ENCODE peak calls at places on chromosomes 16 and 17, in four cellular contexts. Y is AG04450, B is RWPE1, K is right lobe of liver. Q is an unnamed sample.
A peak's percentile ranks its signal among the peaks of the same experiment; 100 is the strongest.

GRCh38 chr16:10668322-10669045 is 26.2 kb downstream of the TEKT5 start:
- DNase-seq in Y (no peak), B (peak; percentile 31), K (no peak), Q (no peak)

GRCh38 chr16:1082266-1082951 is 9.9 kb downstream of the SSTR5 start:
- DNase-seq in Y (no peak), B (peak; percentile 82), K (no peak), Q (no peak)

GRCh38 chr16:10485698-10486382 is 94.6 kb downstream of the EMP2 start:
- DNase-seq in Y (no peak), B (no peak), K (no peak), Q (no peak)

GRCh38 chr17:57899822-57900221 is 50.0 kb upstream of the MRPS23 start:
- DNase-seq in Y (no peak), B (no peak), K (no peak), Q (no peak)

GRCh38 chr16:81349608-81350305 is 35.0 kb downstream of the GAN start:
- DNase-seq in Y (no peak), B (no peak), K (no peak), Q (no peak)

GRCh38 chr17:8621585-8621984 is 8.9 kb downstream of the MYH10 start:
- DNase-seq in Y (no peak), B (no peak), K (no peak), Q (no peak)

GRCh38 chr16:13305019-13305755 is 403.8 kb downstream of the SHISA9 start:
- DNase-seq in Y (no peak), B (no peak), K (no peak), Q (no peak)

GRCh38 chr17:78745407-78746088 is 36.5 kb downstream of the CYTH1 start:
- DNase-seq in Y (no peak), B (no peak), K (no peak), Q (no peak)

GRCh38 chr17:37742114-37742761 is 2.6 kb downstream of the HNF1B start:
- DNase-seq in Y (no peak), B (peak; percentile 23), K (peak; percentile 62), Q (no peak)

GRCh38 chr17:44159519-44160210 is 10.8 kb upstream of the ASB16 start:
- DNase-seq in Y (no peak), B (no peak), K (no peak), Q (no peak)

GRCh38 chr17:63631626-63632025 is 9.4 kb downstream of the MAP3K3 start:
- DNase-seq in Y (no peak), B (no peak), K (no peak), Q (no peak)

GRCh38 chr16:71870818-71871217 is 13.2 kb downstream of the ZNF821 start:
- DNase-seq in Y (no peak), B (no peak), K (no peak), Q (no peak)

GRCh38 chr17:32007463-32008298 is 498 bp downstream of the LRRC37B start:
- DNase-seq in Y (no peak), B (peak; percentile 37), K (peak; percentile 58), Q (no peak)

GRCh38 chr17:39027037-39027436 is 59.8 kb upstream of the FBXO47 start:
- DNase-seq in Y (no peak), B (peak; percentile 31), K (peak; percentile 83), Q (no peak)

GRCh38 chr17:38591759-38592241 is 14.0 kb downstream of the SRCIN1 start:
- DNase-seq in Y (no peak), B (no peak), K (no peak), Q (peak; percentile 34)

GRCh38 chr17:56373981-56374380 is 219.5 kb upstream of the NOG start:
- DNase-seq in Y (no peak), B (no peak), K (no peak), Q (no peak)

GRCh38 chr17:4026255-4026654 is 62.0 kb upstream of the ATP2A3 start:
- DNase-seq in Y (no peak), B (no peak), K (no peak), Q (no peak)

GRCh38 chr16:351804-352520 is 561 bp downstream of the AXIN1 start:
- DNase-seq in Y (no peak), B (no peak), K (peak; percentile 68), Q (no peak)

GRCh38 chr17:28912281-28912937 is 9.5 kb upstream of the DHRS13 start:
- DNase-seq in Y (no peak), B (no peak), K (no peak), Q (no peak)

GRCh38 chr17:39132192-39132600 is 19.2 kb downstream of the PLXDC1 start:
- DNase-seq in Y (peak; percentile 44), B (peak; percentile 28), K (no peak), Q (no peak)

GRCh38 chr16:72986011-72986410 is 61.9 kb downstream of the ZFHX3 start:
- DNase-seq in Y (no peak), B (no peak), K (no peak), Q (no peak)

GRCh38 chr17:37358098-37358829 is 17.5 kb upstream of the C17orf78 start:
- DNase-seq in Y (no peak), B (peak; percentile 62), K (peak; percentile 65), Q (no peak)

GRCh38 chr17:47197821-47198220 is 8.7 kb upstream of the CDC27 start:
- DNase-seq in Y (no peak), B (no peak), K (no peak), Q (no peak)

GRCh38 chr17:37299257-37299985 is 76.4 kb upstream of the C17orf78 start:
- DNase-seq in Y (no peak), B (no peak), K (no peak), Q (no peak)

DNA sequence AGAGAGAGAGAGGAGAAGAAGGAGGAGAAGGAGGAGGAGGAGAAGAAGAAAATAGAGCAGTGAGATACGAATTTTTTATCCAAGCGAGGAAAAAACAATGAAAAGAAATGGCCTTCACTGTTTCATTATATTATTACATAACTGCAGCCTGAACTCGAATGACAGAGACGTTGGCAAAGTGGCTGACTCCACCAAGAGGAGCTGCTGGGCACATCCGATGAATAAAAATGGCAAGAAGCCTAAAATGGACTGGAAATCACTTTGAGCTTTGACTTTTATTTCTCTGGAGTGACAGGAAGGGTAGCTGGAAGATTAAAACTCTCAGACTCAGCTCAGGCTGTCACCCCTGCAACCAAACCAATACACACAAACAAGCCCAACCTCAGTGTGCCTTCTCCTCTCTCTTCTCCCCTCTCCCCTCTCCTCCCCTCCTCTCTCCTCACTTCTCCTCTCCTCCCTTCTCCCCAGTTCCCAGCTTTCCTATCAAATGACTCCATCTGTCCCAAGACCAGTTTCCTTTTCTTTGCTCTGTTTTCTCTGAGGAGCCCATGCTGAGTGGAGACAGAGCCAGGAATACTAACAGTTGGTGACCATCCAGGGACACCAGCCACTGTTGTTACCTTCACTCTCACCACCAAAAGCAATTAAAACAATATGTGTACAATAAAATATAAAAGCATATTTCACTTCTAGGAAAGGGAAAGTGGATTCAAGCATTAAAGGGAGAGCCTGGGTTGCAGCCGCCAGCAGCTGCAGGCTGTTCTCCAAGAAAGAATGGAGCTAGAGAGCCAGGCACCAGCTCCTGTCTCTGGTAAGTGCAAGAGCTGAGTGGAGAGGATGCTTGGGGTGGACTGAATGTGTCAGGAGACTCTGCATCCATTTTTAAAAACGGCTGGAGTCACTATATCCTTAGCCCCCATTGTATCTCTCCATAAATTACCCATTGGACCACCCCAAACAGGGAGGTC is 51.2 kb downstream of the SOX9 start:
- DNase-seq in Y (no peak), B (no peak), K (no peak), Q (no peak)
- H3K27ac ChIP-seq in Y (no peak overlapping the region), B (no peak overlapping the region), K (no peak overlapping the region), Q (no peak overlapping the region)

GRCh38 chr17:75176625-75177024 is 6.1 kb downstream of the SUMO2 start:
- DNase-seq in Y (no peak), B (no peak), K (no peak), Q (no peak)

GRCh38 chr17:75178453-75178852 is 4.3 kb downstream of the SUMO2 start:
- DNase-seq in Y (no peak), B (no peak), K (peak; percentile 23), Q (no peak)

GRCh38 chr17:75174996-75175395 is 7.8 kb downstream of the SUMO2 start:
- DNase-seq in Y (no peak), B (no peak), K (peak; percentile 27), Q (no peak)

GRCh38 chr17:75168998-75169397 is 13.8 kb downstream of the SUMO2 start:
- DNase-seq in Y (no peak), B (no peak), K (peak; percentile 1), Q (no peak)

GRCh38 chr17:75173526-75173925 is 9.2 kb downstream of the SUMO2 start:
- DNase-seq in Y (no peak), B (no peak), K (peak; percentile 24), Q (no peak)
- H3K27ac ChIP-seq in Y (no peak overlapping the region), B (peak overlapping the region; percentile 47), K (no peak overlapping the region), Q (peak overlapping the region; percentile 2)

DNA sequence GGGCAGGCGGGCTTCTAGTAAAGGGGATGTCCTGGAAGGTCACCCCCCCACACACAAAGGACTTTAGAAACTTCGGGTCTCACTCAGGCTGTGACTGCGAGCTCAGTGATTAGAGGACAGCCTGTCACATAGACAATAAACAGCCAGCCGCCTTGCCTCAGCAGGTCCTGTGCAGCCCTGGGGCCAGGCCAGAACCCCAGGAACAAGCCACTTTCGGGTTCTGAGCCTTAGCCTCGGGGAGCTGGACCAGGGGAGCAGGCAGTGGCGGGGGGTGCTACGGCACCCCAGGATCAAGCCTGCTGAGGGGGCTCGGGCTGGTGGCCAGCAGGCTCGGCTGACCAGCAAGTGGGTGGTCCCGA is 1.1 kb downstream of the GAS7 start:
- DNase-seq in Y (no peak), B (no peak), K (no peak), Q (no peak)
- H3K27ac ChIP-seq in Y (no peak overlapping the region), B (no peak overlapping the region), K (no peak overlapping the region), Q (no peak overlapping the region)

GRCh38 chr16:58502217-58502921 is 2.4 kb downstream of the NDRG4 start:
- DNase-seq in Y (no peak), B (no peak), K (no peak), Q (no peak)

GRCh38 chr16:58500329-58501241 is 642 bp downstream of the NDRG4 start:
- DNase-seq in Y (no peak), B (no peak), K (no peak), Q (no peak)

GRCh38 chr16:58499615-58500328 is at the start of gene NDRG4:
- DNase-seq in Y (peak; percentile 84), B (peak; percentile 60), K (no peak), Q (no peak)

GRCh38 chr16:58503166-58503862 is 3.4 kb downstream of the NDRG4 start:
- DNase-seq in Y (no peak), B (no peak), K (no peak), Q (no peak)

GRCh38 chr16:58501242-58502131 is 1.5 kb downstream of the NDRG4 start:
- DNase-seq in Y (no peak), B (no peak), K (no peak), Q (no peak)
- H3K27ac ChIP-seq in Y (no peak overlapping the region), B (no peak overlapping the region), K (no peak overlapping the region), Q (no peak overlapping the region)

Q was measured in epithelial cell of prostate.